ENCODE peak calls at places on chromosomes 7 and 10, in five cellular contexts. Q, H, B, R and P are unnamed samples.

GRCh38 chr7:128961030-128961659 is 23.4 kb downstream of the IRF5 start:
- DNase-seq in H (no peak), R (no peak), Q (no peak), B (no peak), P (no peak)

GRCh38 chr7:45687185-45687560 is 113.0 kb downstream of the ADCY1 start:
- DNase-seq in Q (no peak), B (no peak), H (no peak), R (no peak), P (no peak)

GRCh38 chr7:3283130-3283704 is 17.8 kb upstream of the SDK1 start:
- DNase-seq in R (no peak), H (no peak), Q (no peak), B (no peak), P (peak)

GRCh38 chr7:118870187-118870586 is 645.7 kb downstream of the ANKRD7 start:
- DNase-seq in B (no peak), Q (no peak), R (no peak), H (no peak), P (peak)

GRCh38 chr10:27760867-27761266 is 15.2 kb upstream of the MKX start:
- DNase-seq in R (no peak), Q (no peak), H (no peak), B (no peak), P (no peak)

GRCh38 chr10:79188154-79188763 is 119.5 kb downstream of the ZMIZ1 start:
- DNase-seq in Q (no peak), R (no peak), B (no peak), H (no peak), P (no peak)

GRCh38 chr7:150740053-150740452 is 2.8 kb downstream of the GIMAP5 start:
- DNase-seq in R (no peak), Q (no peak), H (no peak), B (no peak), P (no peak)

GRCh38 chr7:44967571-44968446 is 11.0 kb downstream of the MYO1G start:
- DNase-seq in B (peak), Q (no peak), R (no peak), H (no peak), P (peak)

GRCh38 chr10:17088118-17088806 is 41.3 kb downstream of the CUBN start:
- DNase-seq in H (no peak), R (no peak), B (peak), Q (peak), P (peak)

GRCh38 chr10:78865518-78865835 is 203.3 kb upstream of the ZMIZ1 start:
- DNase-seq in B (no peak), H (no peak), R (no peak), Q (peak), P (no peak)

GRCh38 chr10:97169911-97170693 is 15.7 kb downstream of the SLIT1 start:
- DNase-seq in R (no peak), Q (no peak), H (no peak), B (peak), P (no peak)

GRCh38 chr10:117342638-117343037 is 32.6 kb downstream of the PDZD8 start:
- DNase-seq in H (no peak), R (no peak), B (no peak), Q (peak), P (peak)

GRCh38 chr7:103680161-103681144 is 234.4 kb upstream of the SLC26A5 start:
- DNase-seq in H (no peak), Q (no peak), B (no peak), R (no peak), P (no peak)

GRCh38 chr10:72783290-72783689 is 91.3 kb downstream of the MCU start:
- DNase-seq in Q (no peak), B (no peak), H (no peak), R (no peak), P (no peak)

GRCh38 chr10:6770846-6771245 is 190.8 kb upstream of the PRKCQ start:
- DNase-seq in H (no peak), B (no peak), Q (peak), R (no peak), P (peak)

GRCh38 chr10:5089869-5090268 is 4.3 kb upstream of the AKR1C3 start:
- DNase-seq in B (no peak), Q (peak), R (peak), H (no peak), P (peak)

GRCh38 chr10:97503413-97503812 is 4.7 kb downstream of the UBTD1 start:
- DNase-seq in R (no peak), Q (no peak), H (no peak), B (no peak), P (no peak)

GRCh38 chr7:98240961-98241673 is 10.9 kb downstream of the TECPR1 start:
- DNase-seq in H (no peak), R (peak), Q (peak), B (peak), P (peak)

GRCh38 chr7:133358728-133359127 is 105.8 kb downstream of the EXOC4 start:
- DNase-seq in H (no peak), R (no peak), B (no peak), Q (peak), P (peak)

GRCh38 chr7:2838873-2839578 is 5.1 kb downstream of the GNA12 start:
- DNase-seq in R (peak), H (no peak), Q (no peak), B (no peak), P (no peak)

GRCh38 chr7:139994356-139994755 is 68.4 kb downstream of the PARP12 start:
- DNase-seq in H (no peak), B (no peak), Q (no peak), R (no peak), P (no peak)

GRCh38 chr10:25384618-25385017 is 209.8 kb downstream of the GPR158 start:
- DNase-seq in B (no peak), Q (no peak), R (no peak), H (no peak), P (no peak)

GRCh38 chr10:53843691-53844362 is 957.2 kb downstream of the PCDH15 start:
- DNase-seq in Q (peak), R (no peak), H (no peak), B (no peak), P (no peak)

GRCh38 chr10:3623746-3624145 is 161.3 kb downstream of the KLF6 start:
- DNase-seq in B (no peak), Q (peak), R (peak), H (no peak), P (peak)

GRCh38 chr7:91846436-91846835 is 34.1 kb downstream of the MTERF1 start:
- DNase-seq in R (no peak), Q (no peak), H (no peak), B (no peak), P (no peak)

GRCh38 chr10:125087191-125087896 is 73.0 kb downstream of the CTBP2 start:
- DNase-seq in B (no peak), H (no peak), R (no peak), Q (no peak), P (peak)

GRCh38 chr7:82443801-82444219 is 233 bp upstream of the CACNA2D1 start:
- DNase-seq in Q (peak), B (peak), H (peak), R (no peak), P (peak)

GRCh38 chr7:106217089-106217542 is 67.7 kb downstream of the NAMPT start:
- DNase-seq in Q (peak), R (no peak), H (peak), B (peak), P (peak)

GRCh38 chr7:69276011-69276729 is 322.1 kb upstream of the AUTS2 start:
- DNase-seq in B (no peak), H (no peak), Q (no peak), R (no peak), P (no peak)

GRCh38 chr10:16583382-16583781 is 61.7 kb upstream of the C1QL3 start:
- DNase-seq in H (no peak), R (no peak), Q (no peak), B (no peak), P (no peak)

DNA sequence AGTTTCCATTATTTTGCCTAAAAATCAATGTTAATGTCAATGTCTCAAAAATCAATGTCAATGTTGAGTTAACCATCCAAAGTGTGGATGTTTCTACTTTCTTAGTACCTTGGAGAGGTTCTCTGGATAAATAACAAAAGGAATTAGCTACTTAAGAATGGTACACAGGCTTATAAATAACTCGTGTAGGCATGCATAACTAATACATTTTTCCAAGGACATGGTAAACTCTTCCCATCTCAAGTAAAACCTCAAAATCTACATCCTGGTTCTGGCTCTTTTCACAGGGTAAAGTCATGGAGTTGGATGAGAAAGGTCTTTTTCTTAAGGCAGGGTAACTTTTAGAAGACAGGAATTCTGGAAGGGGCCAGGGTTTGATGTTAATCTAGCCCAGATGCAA is 59.9 kb downstream of the CAV1 start:
- DNase-seq in R (no peak), H (no peak), B (no peak), Q (no peak), P (no peak)
- TF ChIP-seq CTCF in R (no peak), H (no peak), B (no peak), Q (no peak), P (no peak)

GRCh38 chr10:43899224-43899959 is 250.7 kb upstream of the ZNF32 start:
- DNase-seq in R (no peak), Q (no peak), B (no peak), H (no peak), P (no peak)
- H3K4me3 ChIP-seq in R (no peak), Q (no peak), B (no peak), H (no peak), P (no peak)

GRCh38 chr10:22999942-23000341 is 72.1 kb downstream of the ARMC3 start:
- DNase-seq in H (no peak), B (no peak), R (no peak), Q (no peak), P (no peak)
- TF ChIP-seq CTCF in H (no peak), B (no peak), R (no peak), Q (no peak), P (no peak)

DNA sequence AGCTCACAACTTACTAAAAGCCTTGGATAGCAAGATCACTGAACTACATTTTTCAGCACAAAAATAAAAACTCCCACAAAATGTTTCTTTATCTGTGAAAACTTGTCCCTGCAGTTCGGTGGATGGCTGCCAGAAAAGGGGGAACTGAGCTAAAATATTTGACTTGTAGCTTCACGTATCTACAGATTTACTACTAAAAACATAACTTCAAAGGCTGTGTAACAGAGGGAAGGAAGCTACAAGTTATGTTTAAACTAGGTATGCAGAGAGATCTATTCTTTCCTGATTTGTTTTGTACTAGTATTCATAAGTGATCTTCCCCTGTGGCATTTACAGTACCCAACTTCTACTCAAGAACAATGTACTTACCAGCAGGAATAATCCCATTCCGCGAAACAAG is 25.1 kb downstream of the SGCE start:
- DNase-seq in Q (no peak), B (no peak), H (no peak), R (no peak), P (no peak)
- H3K4me3 ChIP-seq in Q (no peak), B (no peak), H (no peak), R (no peak), P (no peak)

GRCh38 chr10:71268247-71268691 is 50.8 kb upstream of the SLC29A3 start:
- DNase-seq in R (no peak), Q (peak), B (peak), H (no peak), P (peak)
- TF ChIP-seq CTCF in R (no peak), Q (peak), B (peak), H (peak), P (peak)

GRCh38 chr10:61400524-61400923 is 52.7 kb downstream of the TMEM26 start:
- DNase-seq in R (no peak), H (no peak), Q (no peak), B (no peak), P (no peak)

GRCh38 chr10:61398730-61399129 is 54.5 kb downstream of the TMEM26 start:
- DNase-seq in Q (peak), R (no peak), H (no peak), B (no peak), P (no peak)

GRCh38 chr10:61399386-61399785 is 53.8 kb downstream of the TMEM26 start:
- DNase-seq in B (no peak), H (no peak), R (no peak), Q (peak), P (no peak)

GRCh38 chr10:61397175-61397986 is 55.8 kb downstream of the TMEM26 start:
- DNase-seq in H (no peak), R (peak), Q (peak), B (no peak), P (peak)
- H3K4me3 ChIP-seq in H (peak), R (peak), Q (no peak), B (peak), P (peak)

GRCh38 chr7:121994625-121995410 is 121.9 kb downstream of the PTPRZ1 start:
- DNase-seq in H (peak), Q (peak), B (peak), R (peak), P (peak)
- TF ChIP-seq CTCF in H (peak), Q (peak), B (peak), R (peak), P (peak)

GRCh38 chr7:81031243-81031642 is 112.4 kb upstream of the SEMA3C start:
- DNase-seq in Q (no peak), B (no peak), R (no peak), H (no peak), P (no peak)
- H3K4me3 ChIP-seq in Q (no peak), B (no peak), R (no peak), H (no peak), P (no peak)